ENCODE peak calls at places on chromosomes 16 and 17, in four cellular contexts. I is OCI-LY7, K is tibial artery, J is breast epithelium. O is an unnamed sample.
A peak's percentile ranks its signal among the peaks of the same experiment; 100 is the strongest.

GRCh38 chr17:56142325-56142724 is 10.9 kb upstream of the ANKFN1 start:
- DNase-seq in I (no peak), K (no peak), J (no peak), O (no peak)

GRCh38 chr16:11135167-11135973 is 120.6 kb downstream of the SOCS1 start:
- DNase-seq in I (no peak), K (peak; percentile 72), J (peak; percentile 39), O (no peak)

GRCh38 chr17:4177732-4178131 is 34.7 kb downstream of the CYB5D2 start:
- DNase-seq in I (no peak), K (no peak), J (no peak), O (no peak)

GRCh38 chr16:85227924-85228462 is 115.7 kb upstream of the CIBAR2 start:
- DNase-seq in I (no peak), K (no peak), J (no peak), O (no peak)

GRCh38 chr17:17111401-17112393 is 69.4 kb downstream of the MPRIP start:
- DNase-seq in I (no peak), K (no peak), J (no peak), O (no peak)

GRCh38 chr17:17356931-17357270 is 53.7 kb downstream of the NT5M start:
- DNase-seq in I (no peak), K (no peak), J (no peak), O (peak; percentile 53)

GRCh38 chr16:13873835-13874438 is 46.0 kb upstream of the ERCC4 start:
- DNase-seq in I (peak; percentile 23), K (no peak), J (no peak), O (no peak)

GRCh38 chr16:19926449-19927390 is 42.1 kb upstream of the GPRC5B start:
- DNase-seq in I (no peak), K (no peak), J (no peak), O (no peak)

GRCh38 chr16:4110680-4111079 is 5.6 kb downstream of the ADCY9 start:
- DNase-seq in I (no peak), K (no peak), J (no peak), O (peak; percentile 71)

DNA sequence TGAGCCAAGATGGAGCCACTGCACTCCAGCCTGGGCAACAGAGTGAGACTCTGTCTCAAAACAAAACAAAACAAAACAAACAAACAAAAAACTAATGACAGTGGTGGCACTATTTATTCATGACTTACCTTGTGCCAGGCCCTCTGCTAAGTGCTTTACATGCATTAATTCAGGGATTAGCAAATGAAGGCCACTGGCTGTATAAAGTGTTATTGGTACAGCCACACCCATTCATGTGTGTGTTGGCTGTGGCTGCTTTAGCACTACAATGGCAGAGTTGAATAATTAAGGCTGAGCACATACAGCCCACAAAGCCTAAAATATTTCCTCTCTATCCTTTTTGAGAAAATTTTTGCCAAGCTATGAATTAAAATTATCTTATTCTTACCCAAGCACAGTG is 531.8 kb upstream of the CDH5 start:
- DNase-seq in I (no peak), K (no peak), J (no peak), O (no peak)
- H3K27ac ChIP-seq in I (no peak overlapping the region), K (no peak overlapping the region), J (no peak overlapping the region), O (no peak overlapping the region)

DNA sequence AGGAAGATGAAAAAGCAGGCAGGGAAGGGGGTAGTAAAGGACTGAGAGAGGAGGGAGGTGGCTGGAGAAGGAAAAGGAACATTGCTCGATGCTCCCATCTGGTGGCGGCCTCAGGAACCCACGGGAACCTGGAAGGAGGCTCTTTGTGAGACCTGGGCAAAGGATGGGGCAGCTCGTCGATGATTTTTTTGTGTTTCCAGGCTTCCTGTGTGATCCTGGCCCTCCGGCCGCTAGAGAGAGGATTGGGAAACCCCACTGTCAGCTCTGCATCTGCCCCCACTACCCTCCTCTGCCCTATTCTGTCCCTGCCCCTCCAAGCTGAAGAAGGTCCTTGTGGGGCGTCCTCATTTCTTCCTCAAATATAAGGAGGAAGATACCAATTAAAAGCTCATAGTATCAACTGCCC is 6.6 kb downstream of the WFIKKN2 start:
- DNase-seq in I (peak; percentile 61), K (peak; percentile 76), J (peak; percentile 62), O (peak; percentile 83)
- H3K27ac ChIP-seq in I (no peak overlapping the region), K (no peak overlapping the region), J (no peak overlapping the region), O (no peak overlapping the region)

GRCh38 chr17:78979780-78980623 is at the start of gene LGALS3BP:
- DNase-seq in I (no peak), K (peak; percentile 80), J (peak; percentile 57), O (peak; percentile 87)
- H3K27ac ChIP-seq in I (no peak within 1 kb of the TSS), K (peak within 1 kb of the TSS; percentile 27), J (peak within 1 kb of the TSS; percentile 78), O (peak within 1 kb of the TSS; percentile 73)

GRCh38 chr17:49795372-49795771 is 6.9 kb downstream of the KAT7 start:
- DNase-seq in I (no peak), K (no peak), J (no peak), O (no peak)
- H3K27ac ChIP-seq in I (no peak overlapping the region), K (no peak overlapping the region), J (no peak overlapping the region), O (no peak overlapping the region)

GRCh38 chr17:82831041-82831817 is 8.6 kb downstream of the ZNF750 start:
- DNase-seq in I (no peak), K (no peak), J (no peak), O (no peak)

GRCh38 chr17:82828875-82829487 is 10.8 kb downstream of the ZNF750 start:
- DNase-seq in I (no peak), K (no peak), J (no peak), O (no peak)

GRCh38 chr17:82832411-82832810 is 7.4 kb downstream of the ZNF750 start:
- DNase-seq in I (no peak), K (no peak), J (no peak), O (peak; percentile 47)

GRCh38 chr17:82831818-82832200 is 8.0 kb downstream of the ZNF750 start:
- DNase-seq in I (no peak), K (no peak), J (no peak), O (no peak)

DNA sequence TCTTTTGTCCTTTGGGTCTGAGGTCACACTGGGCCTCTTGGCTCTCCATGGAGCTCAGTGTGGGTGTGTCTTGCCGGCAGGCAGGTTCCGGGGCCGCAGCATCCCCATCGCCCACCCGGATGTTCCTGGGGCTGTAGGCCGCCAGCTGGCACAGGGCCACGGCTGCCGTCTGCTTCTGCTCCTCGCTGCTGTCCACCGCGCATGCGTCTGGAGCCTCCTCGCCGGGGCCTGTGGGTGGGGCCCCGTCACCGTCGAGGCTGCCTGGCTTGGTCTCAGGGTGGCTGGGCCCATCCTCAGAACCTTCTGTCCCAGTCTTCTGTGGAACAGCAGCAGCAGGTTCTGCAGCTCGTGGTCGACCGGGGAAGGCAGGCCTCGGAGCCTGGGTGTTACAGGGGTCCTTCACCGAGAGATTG is 9.6 kb downstream of the ZNF750 start:
- DNase-seq in I (no peak), K (no peak), J (no peak), O (no peak)
- H3K27ac ChIP-seq in I (no peak overlapping the region), K (no peak overlapping the region), J (no peak overlapping the region), O (no peak overlapping the region)

GRCh38 chr17:44346064-44346844 is 1.2 kb downstream of the GRN start:
- DNase-seq in I (no peak), K (no peak), J (no peak), O (no peak)
- H3K27ac ChIP-seq in I (peak overlapping the region; percentile 90), K (no peak overlapping the region), J (peak overlapping the region; percentile 81), O (peak overlapping the region; percentile 86)

O was measured in upper lobe of right lung.